ENCODE peak calls at places on chromosomes 2 and 18, in four cellular contexts. S, K, C and T are unnamed samples. For H3K4me1, the result is how much of the 10 kb centered on the place peaks cover.

GRCh38 chr2:66547887-66548286 is 113.0 kb downstream of the MEIS1 start:
- DNase-seq in S (no peak), K (no peak), C (no peak), T (no peak)

GRCh38 chr2:231715988-231716616 is 7.8 kb downstream of the PTMA start:
- DNase-seq in S (no peak), K (peak), C (no peak), T (no peak)

GRCh38 chr18:50816767-50817166 is 3.0 kb downstream of the MRO start:
- DNase-seq in S (no peak), K (no peak), C (no peak), T (no peak)

GRCh38 chr2:235048549-235048948 is 96.7 kb downstream of the SH3BP4 start:
- DNase-seq in S (peak), K (no peak), C (no peak), T (no peak)

GRCh38 chr2:142877265-142877756 is at the start of gene KYNU:
- DNase-seq in S (no peak), K (no peak), C (no peak), T (no peak)

GRCh38 chr18:42915240-42915791 is 200.2 kb downstream of the RIT2 start:
- DNase-seq in S (no peak), K (no peak), C (no peak), T (no peak)

GRCh38 chr2:71605173-71605641 is 151.8 kb downstream of the DYSF start:
- DNase-seq in S (no peak), K (peak), C (no peak), T (peak)

GRCh38 chr2:232976176-232976575 is 36.9 kb downstream of the NGEF start:
- DNase-seq in S (no peak), K (no peak), C (no peak), T (no peak)

GRCh38 chr2:43019536-43020183 is 206.7 kb downstream of the ZFP36L2 start:
- DNase-seq in S (no peak), K (no peak), C (peak), T (no peak)

GRCh38 chr18:57980573-57981348 is 63.3 kb upstream of the NEDD4L start:
- DNase-seq in S (no peak), K (no peak), C (no peak), T (no peak)

GRCh38 chr2:64857581-64858471 is 131.4 kb upstream of the SLC1A4 start:
- DNase-seq in S (no peak), K (no peak), C (no peak), T (no peak)

GRCh38 chr18:69897397-69898108 is 50.1 kb downstream of the CD226 start:
- DNase-seq in S (no peak), K (no peak), C (no peak), T (no peak)

GRCh38 chr2:119517433-119517832 is 6.8 kb downstream of the SCTR start:
- DNase-seq in S (peak), K (peak), C (peak), T (no peak)

GRCh38 chr2:97741686-97742085 is 28.3 kb downstream of the ZAP70 start:
- DNase-seq in S (no peak), K (no peak), C (no peak), T (peak)

GRCh38 chr18:74251297-74252031 is 40.3 kb downstream of the CYB5A start:
- DNase-seq in S (no peak), K (no peak), C (no peak), T (no peak)

GRCh38 chr2:119245841-119246230 is 22.2 kb downstream of the STEAP3 start:
- DNase-seq in S (no peak), K (no peak), C (no peak), T (no peak)

GRCh38 chr2:188199716-188200128 is 92.0 kb upstream of the GULP1 start:
- DNase-seq in S (no peak), K (no peak), C (no peak), T (no peak)

GRCh38 chr2:221204699-221205098 is 367.4 kb downstream of the EPHA4 start:
- DNase-seq in S (no peak), K (no peak), C (no peak), T (no peak)

GRCh38 chr2:165911231-165911630 is 42.3 kb downstream of the TTC21B start:
- DNase-seq in S (no peak), K (no peak), C (no peak), T (no peak)

GRCh38 chr2:46012618-46013240 is 284.5 kb upstream of the EPAS1 start:
- DNase-seq in S (no peak), K (no peak), C (no peak), T (no peak)

GRCh38 chr18:9943311-9943710 is 29.5 kb downstream of the VAPA start:
- DNase-seq in S (no peak), K (no peak), C (no peak), T (no peak)

GRCh38 chr2:178298785-178299212 is 104.5 kb downstream of the OSBPL6 start:
- DNase-seq in S (no peak), K (no peak), C (no peak), T (no peak)

GRCh38 chr18:42548493-42548892 is 567.0 kb downstream of the RIT2 start:
- DNase-seq in S (no peak), K (no peak), C (no peak), T (no peak)

GRCh38 chr2:31329081-31329605 is 85.4 kb downstream of the XDH start:
- DNase-seq in S (no peak), K (no peak), C (no peak), T (no peak)

GRCh38 chr2:46334389-46335345 is 37.5 kb downstream of the EPAS1 start:
- DNase-seq in S (no peak), K (no peak), C (no peak), T (no peak)

GRCh38 chr2:224968051-224968450 is 74.2 kb downstream of the DOCK10 start:
- DNase-seq in S (no peak), K (no peak), C (no peak), T (no peak)

GRCh38 chr2:31978998-31979397 is 31.8 kb downstream of the MEMO1 start:
- DNase-seq in S (no peak), K (no peak), C (no peak), T (no peak)

GRCh38 chr2:120094795-120095194 is 81.9 kb downstream of the EPB41L5 start:
- DNase-seq in S (no peak), K (no peak), C (no peak), T (no peak)

GRCh38 chr18:59916746-59917145 is 16.9 kb downstream of the PMAIP1 start:
- DNase-seq in S (no peak), K (no peak), C (no peak), T (no peak)

GRCh38 chr2:149857344-149857743 is 269.8 kb upstream of the MMADHC start:
- DNase-seq in S (no peak), K (no peak), C (no peak), T (no peak)

DNA sequence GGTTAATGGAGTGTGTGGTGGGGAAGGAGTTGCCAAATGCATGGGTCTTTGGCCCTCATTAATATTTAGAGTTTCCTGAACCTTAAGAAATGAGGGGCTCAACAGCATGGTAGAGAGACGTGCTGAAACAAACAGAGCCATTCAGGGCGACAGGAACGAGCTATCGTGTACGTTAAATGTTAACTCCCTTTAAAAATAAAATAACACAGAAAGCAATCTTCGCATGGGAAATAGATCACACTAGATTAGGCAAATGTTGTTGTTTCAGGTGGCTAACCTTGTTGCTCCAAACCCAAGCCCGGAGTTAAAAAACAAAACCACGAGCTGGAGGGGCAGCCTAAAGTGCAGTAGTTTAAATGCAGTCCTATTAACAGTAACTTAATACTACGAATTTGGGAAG is 177.4 kb upstream of the TRIB2 start:
- DNase-seq in S (no peak), K (no peak), C (no peak), T (no peak)
- H3K4me1 ChIP-seq in S (under half), K (under half), C (under half), T (under half)

DNA sequence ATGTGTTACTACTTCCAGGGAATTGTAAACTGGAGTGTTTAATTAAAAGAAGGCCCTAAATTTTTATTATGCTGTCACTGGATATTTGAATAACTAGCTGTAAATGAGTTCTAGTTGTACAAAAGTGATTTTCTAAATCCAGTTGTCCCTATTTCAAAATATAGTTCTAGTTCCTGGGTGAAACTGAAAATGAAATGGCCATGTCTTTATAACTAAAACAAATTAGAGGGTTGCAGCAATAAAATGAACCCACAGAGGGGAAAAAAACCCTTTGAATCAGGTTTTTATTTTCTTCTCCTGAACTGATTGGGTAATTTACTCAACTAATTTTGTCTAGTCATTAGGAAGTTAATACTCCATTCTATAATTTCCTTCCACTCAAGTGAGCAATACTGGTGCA is 55.6 kb upstream of the MAP4K3 start:
- DNase-seq in S (no peak), K (no peak), C (no peak), T (no peak)
- H3K27ac ChIP-seq in S (no peak), K (peak), C (peak), T (peak)

GRCh38 chr2:54466880-54467279 is 10.8 kb downstream of the SPTBN1 start:
- DNase-seq in S (peak), K (no peak), C (no peak), T (no peak)

GRCh38 chr2:54465143-54465542 is 9.0 kb downstream of the SPTBN1 start:
- DNase-seq in S (no peak), K (no peak), C (no peak), T (no peak)

GRCh38 chr2:54468643-54469042 is 12.5 kb downstream of the SPTBN1 start:
- DNase-seq in S (no peak), K (no peak), C (no peak), T (no peak)

GRCh38 chr2:54461251-54461650 is 5.1 kb downstream of the SPTBN1 start:
- DNase-seq in S (no peak), K (no peak), C (no peak), T (no peak)

DNA sequence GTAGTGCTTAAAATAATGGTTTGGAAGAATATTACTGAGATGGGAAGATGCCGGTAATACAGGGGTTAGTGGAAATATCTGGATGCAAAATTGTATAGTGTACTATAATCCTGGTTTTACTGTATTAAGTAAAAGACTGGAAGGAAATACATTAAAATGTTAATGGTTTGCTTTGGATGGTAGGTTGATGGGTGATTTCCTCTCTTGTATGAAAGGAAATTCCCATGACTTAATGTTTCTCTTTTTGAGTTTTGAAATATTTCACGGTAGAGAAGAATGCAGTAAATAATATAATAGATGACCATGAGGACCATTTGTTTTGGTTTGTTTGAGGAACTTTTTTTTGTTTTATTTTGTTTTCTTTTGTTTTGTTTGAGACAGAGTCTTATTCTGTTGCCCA is 8.2 kb downstream of the SPTBN1 start:
- DNase-seq in S (no peak), K (no peak), C (no peak), T (no peak)
- H3K4me1 ChIP-seq in S (under half), K (under half), C (under half), T (under half)

DNA sequence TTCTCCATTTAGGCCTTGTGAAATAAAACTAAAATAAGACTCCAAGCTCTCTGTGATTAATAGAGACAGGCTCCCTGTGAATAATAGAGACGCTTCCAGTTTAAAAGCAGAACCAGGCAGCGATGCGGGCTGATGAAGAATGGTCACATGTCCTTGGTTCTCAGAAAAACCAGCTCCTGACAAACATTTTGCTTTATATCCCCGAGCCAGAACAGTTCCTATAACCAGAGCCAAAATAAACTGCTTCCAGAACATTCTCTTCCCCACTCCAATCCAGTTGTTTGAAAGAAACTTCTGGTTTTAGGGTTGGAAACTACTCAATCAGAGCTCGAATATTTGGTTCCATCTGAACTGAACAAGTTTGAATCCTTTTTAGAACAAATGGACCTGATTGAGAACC is 213.7 kb downstream of the TSN start:
- DNase-seq in S (peak), K (no peak), C (no peak), T (no peak)
- H3K27ac ChIP-seq in S (peak), K (no peak), C (no peak), T (no peak)

GRCh38 chr2:54508521-54508920 is 52.4 kb downstream of the SPTBN1 start:
- DNase-seq in S (no peak), K (no peak), C (no peak), T (no peak)
- H3K4me1 ChIP-seq in S (under half), K (under half), C (under half), T (under half)

DNA sequence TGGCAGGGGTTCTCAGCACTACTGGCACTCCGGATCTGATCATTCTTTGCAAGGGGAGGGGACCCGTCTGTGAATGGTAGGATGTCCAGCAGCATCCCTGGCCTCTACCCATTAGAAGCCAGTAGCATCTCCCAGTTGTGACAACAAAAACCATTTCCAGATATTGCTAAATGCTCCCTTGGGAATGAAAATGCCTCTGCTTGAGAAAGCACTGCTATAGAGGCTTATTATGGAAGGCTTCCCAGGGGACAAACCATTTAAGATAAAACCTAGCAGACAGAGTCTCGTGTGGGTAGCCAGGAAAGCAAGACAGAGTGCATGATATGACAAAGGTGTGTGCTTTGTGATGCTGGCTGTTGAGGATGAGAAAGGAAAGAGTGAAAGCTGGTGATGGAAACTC is 273.7 kb downstream of the TMX3 start:
- DNase-seq in S (no peak), K (no peak), C (no peak), T (no peak)
- H3K27ac ChIP-seq in S (no peak), K (no peak), C (no peak), T (no peak)